ENCODE peak calls at places on chromosomes 11 and 22, in five cellular contexts. One of them, this sample, is unnamed.

GRCh38 chr11:83009999-83010398 is 61.7 kb downstream of the RAB30 start:
- DNase-seq in AG10803: no peak
- DNase-seq in PC-9: no peak
- DNase-seq in hepatocyte: no peak
- DNase-seq in PC-3: no peak
- DNase-seq in this sample: no peak

GRCh38 chr11:46285594-46286033 is 8.2 kb downstream of the CREB3L1 start:
- DNase-seq in AG10803: peak; percentile 90
- DNase-seq in PC-9: no peak
- DNase-seq in hepatocyte: no peak
- DNase-seq in PC-3: no peak
- DNase-seq in this sample: no peak

GRCh38 chr22:49320714-49321476 is 506.8 kb downstream of the BRD1 start:
- DNase-seq in AG10803: no peak
- DNase-seq in PC-9: no peak
- DNase-seq in hepatocyte: no peak
- DNase-seq in PC-3: no peak
- DNase-seq in this sample: no peak

GRCh38 chr11:19827399-19828135 is 114.9 kb downstream of the NAV2 start:
- DNase-seq in AG10803: no peak
- DNase-seq in PC-9: no peak
- DNase-seq in hepatocyte: no peak
- DNase-seq in PC-3: no peak
- DNase-seq in this sample: peak; percentile 4

GRCh38 chr11:15493066-15493465 is 378.3 kb downstream of the INSC start:
- DNase-seq in AG10803: no peak
- DNase-seq in PC-9: peak; percentile 68
- DNase-seq in hepatocyte: no peak
- DNase-seq in PC-3: no peak
- DNase-seq in this sample: no peak

GRCh38 chr11:44006882-44007495 is 40.8 kb upstream of the ACCSL start:
- DNase-seq in AG10803: no peak
- DNase-seq in PC-9: no peak
- DNase-seq in hepatocyte: no peak
- DNase-seq in PC-3: no peak
- DNase-seq in this sample: no peak

GRCh38 chr11:64971421-64972233 is at the start of gene MAJIN:
- DNase-seq in AG10803: peak; percentile 43
- DNase-seq in PC-9: peak; percentile 66
- DNase-seq in hepatocyte: peak; percentile 39
- DNase-seq in PC-3: peak; percentile 30
- DNase-seq in this sample: peak; percentile 62

GRCh38 chr11:45028921-45029680 is 78.4 kb upstream of the TP53I11 start:
- DNase-seq in AG10803: no peak
- DNase-seq in PC-9: no peak
- DNase-seq in hepatocyte: no peak
- DNase-seq in PC-3: no peak
- DNase-seq in this sample: no peak

GRCh38 chr11:30919389-30920172 is 333.4 kb upstream of the MPPED2 start:
- DNase-seq in AG10803: peak; percentile 24
- DNase-seq in PC-9: no peak
- DNase-seq in hepatocyte: no peak
- DNase-seq in PC-3: no peak
- DNase-seq in this sample: no peak

GRCh38 chr11:103807806-103808205 is 228.6 kb upstream of the DDI1 start:
- DNase-seq in AG10803: peak; percentile 38
- DNase-seq in PC-9: no peak
- DNase-seq in hepatocyte: no peak
- DNase-seq in PC-3: no peak
- DNase-seq in this sample: peak; percentile 46

GRCh38 chr11:62452261-62452660 is 33.4 kb downstream of the SCGB1A1 start:
- DNase-seq in AG10803: no peak
- DNase-seq in PC-9: no peak
- DNase-seq in hepatocyte: no peak
- DNase-seq in PC-3: no peak
- DNase-seq in this sample: no peak

GRCh38 chr11:72241290-72241781 is 2.6 kb downstream of the PHOX2A start:
- DNase-seq in AG10803: no peak
- DNase-seq in PC-9: no peak
- DNase-seq in hepatocyte: no peak
- DNase-seq in PC-3: no peak
- DNase-seq in this sample: no peak

GRCh38 chr11:122167100-122167499 is 51.1 kb upstream of the BLID start:
- DNase-seq in AG10803: peak; percentile 92
- DNase-seq in PC-9: peak; percentile 89
- DNase-seq in hepatocyte: no peak
- DNase-seq in PC-3: peak; percentile 90
- DNase-seq in this sample: peak; percentile 92

GRCh38 chr22:35809816-35810215 is 92.1 kb downstream of the APOL5 start:
- DNase-seq in AG10803: no peak
- DNase-seq in PC-9: no peak
- DNase-seq in hepatocyte: no peak
- DNase-seq in PC-3: no peak
- DNase-seq in this sample: no peak

GRCh38 chr22:36386900-36387663 is 685 bp downstream of the MYH9 start:
- DNase-seq in AG10803: no peak
- DNase-seq in PC-9: peak; percentile 50
- DNase-seq in hepatocyte: peak; percentile 76
- DNase-seq in PC-3: no peak
- DNase-seq in this sample: peak; percentile 37

GRCh38 chr11:119888119-119888518 is 159.1 kb upstream of the NECTIN1 start:
- DNase-seq in AG10803: peak; percentile 3
- DNase-seq in PC-9: no peak
- DNase-seq in hepatocyte: no peak
- DNase-seq in PC-3: no peak
- DNase-seq in this sample: no peak

GRCh38 chr11:65427691-65428577 is 5.3 kb downstream of the NEAT1 start:
- DNase-seq in AG10803: peak; percentile 86
- DNase-seq in PC-9: peak; percentile 46
- DNase-seq in hepatocyte: peak; percentile 71
- DNase-seq in PC-3: peak; percentile 50
- DNase-seq in this sample: peak; percentile 80

DNA sequence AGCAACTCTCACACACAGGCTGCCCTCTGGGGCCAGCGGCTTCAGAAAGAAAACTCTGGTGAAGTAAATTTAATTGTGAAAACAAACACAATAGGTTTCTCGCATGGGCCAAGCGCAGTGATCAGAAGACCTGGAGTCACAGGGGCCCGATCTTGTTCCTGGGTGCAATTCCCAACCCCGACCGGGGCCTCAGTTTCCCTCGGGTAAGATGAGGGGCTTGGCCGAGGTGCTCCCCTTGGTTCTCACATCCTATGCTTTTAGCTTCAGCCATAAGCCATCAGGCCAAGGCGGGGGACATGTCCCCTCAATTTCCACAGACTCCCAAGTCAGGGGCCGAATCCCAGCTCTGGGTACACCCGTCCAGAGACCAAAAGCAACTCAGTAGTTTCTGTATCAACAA is 11.5 kb downstream of the PHF21B start:
- DNase-seq in AG10803: no peak
- DNase-seq in PC-9: no peak
- DNase-seq in hepatocyte: no peak
- DNase-seq in PC-3: no peak
- DNase-seq in this sample: no peak
- H3K4me3 ChIP-seq in AG10803: no peak overlapping the region
- H3K4me3 ChIP-seq in PC-9: no peak overlapping the region
- H3K4me3 ChIP-seq in hepatocyte: no peak overlapping the region
- H3K4me3 ChIP-seq in PC-3: no peak overlapping the region
- H3K4me3 ChIP-seq in this sample: no peak overlapping the region

GRCh38 chr11:90947930-90948329 is 725.1 kb upstream of the CHORDC1 start:
- DNase-seq in AG10803: no peak
- DNase-seq in PC-9: no peak
- DNase-seq in hepatocyte: no peak
- DNase-seq in PC-3: no peak
- DNase-seq in this sample: no peak
- TF ChIP-seq CTCF in AG10803: no peak
- TF ChIP-seq CTCF in PC-9: no peak
- TF ChIP-seq CTCF in hepatocyte: no peak
- TF ChIP-seq CTCF in PC-3: peak; percentile 35
- TF ChIP-seq CTCF in this sample: no peak

GRCh38 chr11:2708757-2709281 is 9.0 kb upstream of the KCNQ1OT1 start:
- DNase-seq in AG10803: no peak
- DNase-seq in PC-9: no peak
- DNase-seq in hepatocyte: peak; percentile 74
- DNase-seq in PC-3: no peak
- DNase-seq in this sample: no peak

GRCh38 chr11:2708151-2708581 is 8.4 kb upstream of the KCNQ1OT1 start:
- DNase-seq in AG10803: no peak
- DNase-seq in PC-9: no peak
- DNase-seq in hepatocyte: no peak
- DNase-seq in PC-3: no peak
- DNase-seq in this sample: no peak

GRCh38 chr11:2711161-2711560 is 11.4 kb upstream of the KCNQ1OT1 start:
- DNase-seq in AG10803: no peak
- DNase-seq in PC-9: no peak
- DNase-seq in hepatocyte: no peak
- DNase-seq in PC-3: no peak
- DNase-seq in this sample: no peak

GRCh38 chr11:2707736-2708135 is 7.9 kb upstream of the KCNQ1OT1 start:
- DNase-seq in AG10803: no peak
- DNase-seq in PC-9: no peak
- DNase-seq in hepatocyte: no peak
- DNase-seq in PC-3: no peak
- DNase-seq in this sample: no peak

GRCh38 chr11:2709429-2709828 is 9.6 kb upstream of the KCNQ1OT1 start:
- DNase-seq in AG10803: no peak
- DNase-seq in PC-9: no peak
- DNase-seq in hepatocyte: peak; percentile 64
- DNase-seq in PC-3: no peak
- DNase-seq in this sample: no peak
- H3K4me3 ChIP-seq in AG10803: no peak overlapping the region
- H3K4me3 ChIP-seq in PC-9: no peak overlapping the region
- H3K4me3 ChIP-seq in hepatocyte: no peak overlapping the region
- H3K4me3 ChIP-seq in PC-3: no peak overlapping the region
- H3K4me3 ChIP-seq in this sample: no peak overlapping the region

GRCh38 chr11:92861641-92862040 is 107.8 kb upstream of the MTNR1B start:
- DNase-seq in AG10803: no peak
- DNase-seq in PC-9: no peak
- DNase-seq in hepatocyte: peak; percentile 24
- DNase-seq in PC-3: no peak
- DNase-seq in this sample: no peak
- TF ChIP-seq CTCF in AG10803: no peak
- TF ChIP-seq CTCF in PC-9: no peak
- TF ChIP-seq CTCF in hepatocyte: peak; percentile 41
- TF ChIP-seq CTCF in PC-3: no peak
- TF ChIP-seq CTCF in this sample: no peak

DNA sequence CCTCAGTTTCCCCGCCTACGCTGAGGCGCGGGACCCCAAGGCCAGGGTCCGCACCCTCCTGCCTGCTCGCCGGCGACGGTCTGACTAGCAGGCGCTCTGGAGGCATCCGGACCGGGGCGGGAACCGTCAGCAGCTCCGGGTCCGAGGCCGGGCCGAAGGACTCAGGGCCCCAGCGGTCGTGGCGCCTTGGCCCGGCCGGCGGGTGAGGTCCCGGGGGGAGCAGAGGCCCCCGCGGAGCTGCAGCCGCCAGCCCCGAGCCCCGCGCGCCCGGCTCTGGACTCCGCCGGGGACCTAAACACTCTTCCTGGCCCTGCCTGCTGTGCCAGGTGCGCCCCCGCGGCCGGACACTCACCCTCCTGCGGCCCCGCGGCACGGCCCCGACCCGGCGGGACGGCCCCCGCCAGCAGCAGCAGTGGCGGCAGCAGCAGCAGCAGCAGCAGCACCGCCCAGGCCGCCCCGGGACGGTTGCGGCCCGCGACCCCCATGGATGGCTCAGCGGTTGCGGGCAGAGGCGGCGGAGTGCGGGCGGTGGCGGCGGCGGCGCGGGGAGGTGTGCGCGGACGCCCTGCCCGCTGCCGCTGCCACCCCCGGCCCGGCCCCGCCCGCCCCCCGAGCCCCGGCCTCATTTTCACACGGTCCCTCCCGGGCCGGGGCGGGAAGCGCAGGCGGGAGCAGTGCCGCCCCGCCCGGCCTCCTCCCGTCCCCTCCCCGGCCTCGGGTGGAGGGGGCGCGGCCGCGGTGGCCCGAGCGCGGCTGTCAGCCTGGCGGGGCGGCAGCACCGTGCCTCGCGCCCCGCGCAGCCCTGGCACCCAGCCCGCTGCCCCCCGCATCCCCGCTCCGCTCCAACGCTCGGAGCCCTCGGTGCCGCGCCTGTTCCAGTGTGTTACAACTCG is at the start of gene SCUBE2:
- DNase-seq in AG10803: no peak
- DNase-seq in PC-9: no peak
- DNase-seq in hepatocyte: no peak
- DNase-seq in PC-3: no peak
- DNase-seq in this sample: no peak
- H3K4me3 ChIP-seq in AG10803: peak within 1 kb of the TSS; percentile 47
- H3K4me3 ChIP-seq in PC-9: no peak within 1 kb of the TSS
- H3K4me3 ChIP-seq in hepatocyte: peak within 1 kb of the TSS; percentile 70
- H3K4me3 ChIP-seq in PC-3: peak within 1 kb of the TSS; percentile 58
- H3K4me3 ChIP-seq in this sample: no peak within 1 kb of the TSS

GRCh38 chr11:843818-844692 is 1.4 kb downstream of the TSPAN4 start:
- DNase-seq in AG10803: peak; percentile 98
- DNase-seq in PC-9: peak; percentile 69
- DNase-seq in hepatocyte: peak; percentile 81
- DNase-seq in PC-3: peak; percentile 88
- DNase-seq in this sample: peak; percentile 71
- TF ChIP-seq CTCF in AG10803: no peak
- TF ChIP-seq CTCF in PC-9: no peak
- TF ChIP-seq CTCF in hepatocyte: no peak
- TF ChIP-seq CTCF in PC-3: no peak
- TF ChIP-seq CTCF in this sample: peak; percentile 11

DNA sequence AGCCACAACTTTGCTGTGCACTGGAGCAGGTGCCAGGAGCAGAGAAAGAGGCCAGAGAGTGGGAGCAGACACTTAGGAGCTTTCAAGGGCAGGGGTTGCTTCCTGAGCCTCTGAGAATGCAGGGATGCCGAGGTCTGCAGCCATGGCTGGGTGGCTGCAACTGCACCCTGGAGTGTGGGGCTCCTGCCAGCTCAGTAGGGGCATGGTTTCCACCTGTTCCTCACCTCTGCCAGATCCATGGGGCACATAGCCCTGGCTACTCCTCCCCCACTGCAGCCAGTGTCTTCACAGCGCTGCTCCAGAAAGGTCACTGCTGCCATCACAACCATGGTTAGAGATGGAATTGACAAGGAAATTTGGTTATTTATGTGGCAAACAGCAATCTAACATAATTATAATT is 404.8 kb downstream of the CNTN5 start:
- DNase-seq in AG10803: no peak
- DNase-seq in PC-9: no peak
- DNase-seq in hepatocyte: no peak
- DNase-seq in PC-3: no peak
- DNase-seq in this sample: no peak
- H3K4me3 ChIP-seq in AG10803: no peak overlapping the region
- H3K4me3 ChIP-seq in PC-9: no peak overlapping the region
- H3K4me3 ChIP-seq in hepatocyte: no peak overlapping the region
- H3K4me3 ChIP-seq in PC-3: no peak overlapping the region
- H3K4me3 ChIP-seq in this sample: no peak overlapping the region

This sample was measured in epithelial cell of esophagus.